ENCODE peak calls at places on chromosomes 2 and 18, in four cellular contexts. E is H1, N is K562, S is HepG2. T is an unnamed sample.

GRCh38 chr2:160932960-160933359 is 227.3 kb upstream of the TANK start:
- DNase-seq in N (no peak), E (no peak), S (peak), T (no peak)

GRCh38 chr2:30178618-30179404 is 32.0 kb downstream of the YPEL5 start:
- DNase-seq in E (no peak), S (no peak), N (peak), T (no peak)

GRCh38 chr2:223860809-223861738 is 23.7 kb upstream of the AP1S3 start:
- DNase-seq in E (no peak), S (peak), N (no peak), T (no peak)

GRCh38 chr2:56133441-56133840 is 50.3 kb upstream of the CCDC85A start:
- DNase-seq in N (no peak), S (no peak), E (no peak), T (no peak)

GRCh38 chr2:29228947-29229346 is 113.7 kb downstream of the CLIP4 start:
- DNase-seq in E (no peak), S (no peak), N (no peak), T (no peak)

GRCh38 chr18:77119851-77120491 is 12.6 kb downstream of the MBP start:
- DNase-seq in S (no peak), N (no peak), E (no peak), T (no peak)

GRCh38 chr2:234981197-234982095 is 29.6 kb downstream of the SH3BP4 start:
- DNase-seq in E (peak), S (peak), N (no peak), T (no peak)

GRCh38 chr18:1544016-1544415 is 639.3 kb downstream of the ADCYAP1 start:
- DNase-seq in S (no peak), E (no peak), N (no peak), T (no peak)

GRCh38 chr18:26547302-26548143 is 830 bp downstream of the KCTD1 start:
- DNase-seq in E (no peak), S (no peak), N (no peak), T (peak)

GRCh38 chr2:199223791-199224190 is 233.9 kb downstream of the SATB2 start:
- DNase-seq in E (no peak), N (no peak), S (peak), T (peak)

GRCh38 chr2:194815475-194815874 is 841.6 kb upstream of the SLC39A10 start:
- DNase-seq in S (no peak), E (no peak), N (no peak), T (no peak)

GRCh38 chr2:113116100-113116958 is 11.1 kb upstream of the IL1RN start:
- DNase-seq in S (no peak), N (no peak), E (no peak), T (peak)

GRCh38 chr2:236731767-236732580 is 162.3 kb downstream of the ACKR3 start:
- DNase-seq in S (no peak), N (no peak), E (no peak), T (no peak)

GRCh38 chr2:71779306-71779855 is 326.0 kb downstream of the DYSF start:
- DNase-seq in S (no peak), N (no peak), E (no peak), T (no peak)

GRCh38 chr18:22637787-22638186 is 220.1 kb upstream of the CTAGE1 start:
- DNase-seq in N (no peak), S (peak), E (no peak), T (no peak)

GRCh38 chr2:106129592-106129991 is 64.5 kb downstream of the UXS1 start:
- DNase-seq in S (no peak), E (no peak), N (no peak), T (no peak)

GRCh38 chr2:150465703-150466569 is 21.5 kb downstream of the RND3 start:
- DNase-seq in N (no peak), E (no peak), S (no peak), T (no peak)

GRCh38 chr2:33477473-33478468 is 1.3 kb downstream of the RASGRP3 start:
- DNase-seq in E (no peak), S (no peak), N (peak), T (no peak)

GRCh38 chr2:20596973-20597867 is 53.7 kb downstream of the HS1BP3 start:
- DNase-seq in S (peak), E (no peak), N (no peak), T (no peak)

GRCh38 chr18:63299837-63300787 is 19.5 kb downstream of the BCL2 start:
- DNase-seq in E (no peak), S (no peak), N (no peak), T (no peak)

GRCh38 chr18:2982452-2983172 is 30.3 kb downstream of the LPIN2 start:
- DNase-seq in E (no peak), N (no peak), S (peak), T (no peak)

GRCh38 chr18:35026407-35027061 is 14.7 kb upstream of the MAPRE2 start:
- DNase-seq in N (peak), S (no peak), E (no peak), T (no peak)

GRCh38 chr2:152561251-152561650 is 156.0 kb downstream of the PRPF40A start:
- DNase-seq in N (no peak), E (no peak), S (no peak), T (no peak)

GRCh38 chr2:42809131-42809875 is 16.9 kb upstream of the HAAO start:
- DNase-seq in E (no peak), N (no peak), S (no peak), T (no peak)

GRCh38 chr2:240989451-240990265 is 8.8 kb upstream of the SNED1 start:
- DNase-seq in S (peak), N (peak), E (no peak), T (no peak)

GRCh38 chr2:182824759-182825143 is 41.7 kb downstream of the FRZB start:
- DNase-seq in S (no peak), N (no peak), E (no peak), T (no peak)

GRCh38 chr2:236637691-236638569 is 68.3 kb downstream of the ACKR3 start:
- DNase-seq in S (no peak), E (no peak), N (no peak), T (no peak)

GRCh38 chr2:119706196-119706595 is 27.2 kb downstream of the TMEM177 start:
- DNase-seq in N (no peak), S (no peak), E (no peak), T (no peak)

GRCh38 chr2:156333274-156333950 is 891 bp upstream of the NR4A2 start:
- DNase-seq in N (peak), S (no peak), E (no peak), T (peak)

GRCh38 chr2:13114391-13114790 is 397.7 kb downstream of the TRIB2 start:
- DNase-seq in N (no peak), S (no peak), E (no peak), T (no peak)

GRCh38 chr2:7738596-7738995 is 821.4 kb downstream of the RNF144A start:
- DNase-seq in N (no peak), S (no peak), E (no peak), T (no peak)

GRCh38 chr2:216735661-216736060 is 40.3 kb upstream of the IGFBP5 start:
- DNase-seq in E (no peak), S (no peak), N (no peak), T (no peak)

GRCh38 chr2:180520206-180520605 is 460.2 kb upstream of the UBE2E3 start:
- DNase-seq in S (no peak), E (no peak), N (no peak), T (no peak)

GRCh38 chr2:101479328-101479727 is 4.4 kb upstream of the RFX8 start:
- DNase-seq in S (no peak), N (no peak), E (no peak), T (no peak)

DNA sequence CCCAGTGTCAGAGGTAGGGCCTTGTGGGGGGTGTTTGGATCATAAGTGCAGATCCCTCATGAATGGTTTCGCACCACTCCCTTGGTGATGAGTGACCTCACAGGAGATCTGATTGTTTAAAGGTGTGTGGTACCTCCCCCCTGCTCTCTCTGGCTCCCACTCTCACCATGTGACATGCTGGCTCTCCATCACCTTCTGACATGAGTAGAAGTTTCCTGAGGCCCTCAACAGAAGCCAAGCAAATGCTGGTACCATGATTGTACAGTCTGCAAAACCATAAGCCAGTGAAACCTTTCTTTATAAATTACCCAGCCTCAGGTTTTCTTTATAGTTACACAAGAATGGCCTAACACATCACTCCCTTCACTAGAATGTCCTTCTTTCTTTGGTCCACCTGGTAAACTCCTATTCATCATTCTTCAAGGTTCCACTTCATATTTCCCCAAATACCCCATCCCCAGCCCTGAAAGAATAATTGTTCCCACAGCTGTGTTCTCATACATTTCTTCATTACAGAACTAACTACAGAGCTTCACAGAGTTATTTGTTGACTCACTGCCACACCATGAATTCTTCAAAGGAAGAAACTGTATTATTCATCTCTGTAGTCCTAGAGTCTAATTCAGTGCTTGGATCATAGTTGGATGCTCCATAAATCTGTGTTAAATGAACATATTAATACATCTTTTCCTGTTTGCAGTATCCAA is 81.2 kb upstream of the STK17B start:
- DNase-seq in S (no peak), E (no peak), N (no peak), T (no peak)
- TF ChIP-seq GABPA in S (no peak), E (no peak), N (no peak), T (no peak)

GRCh38 chr2:228086561-228086960 is 94.9 kb downstream of the SPHKAP start:
- DNase-seq in S (no peak), E (no peak), N (no peak), T (no peak)
- H3K27ac ChIP-seq in S (no peak), E (no peak), N (no peak), T (no peak)

DNA sequence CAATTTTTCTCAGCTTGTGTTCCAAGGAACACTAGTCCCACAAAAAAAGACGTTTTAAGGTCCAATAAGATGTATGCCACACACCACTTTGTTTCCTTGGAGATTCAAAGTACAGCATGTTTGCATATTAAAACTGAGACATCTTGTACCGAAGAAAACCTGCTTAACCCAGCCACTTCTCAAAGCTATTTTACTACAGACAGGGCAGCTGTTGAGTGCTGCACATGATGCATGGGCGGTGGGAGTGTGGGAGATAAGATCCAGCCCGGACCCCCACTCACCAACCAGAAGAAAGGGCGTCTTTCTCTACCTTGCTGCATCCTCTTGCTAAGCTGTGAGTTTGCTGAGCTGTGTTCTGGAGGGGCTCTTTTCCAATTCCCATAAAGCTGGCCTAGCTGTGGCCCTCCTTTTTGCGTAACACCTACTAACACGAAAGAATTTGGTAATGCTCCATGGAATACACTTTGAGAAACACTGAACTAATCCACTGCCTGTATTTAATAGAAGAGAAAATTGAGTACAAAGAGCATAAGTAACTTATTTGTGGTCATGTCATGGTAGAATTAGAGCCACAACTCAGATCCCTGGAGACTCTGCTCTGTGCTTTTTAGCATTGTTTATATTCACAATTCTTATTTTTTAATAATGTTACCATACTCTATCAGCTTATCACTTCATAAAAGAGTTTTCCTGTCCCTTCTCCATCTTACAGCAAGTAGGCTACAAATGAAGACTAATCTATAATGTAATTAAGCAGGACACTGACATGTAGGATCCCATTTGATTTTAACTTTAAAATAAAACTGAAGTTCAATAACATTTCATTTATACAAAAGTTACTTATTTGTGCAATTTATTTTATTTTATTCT is 90.0 kb downstream of the PLEKHM3 start:
- DNase-seq in S (peak), E (no peak), N (no peak), T (no peak)
- TF ChIP-seq POLR2AphosphoS5 in S (no peak), E (no peak), N (no peak), T (no peak)

DNA sequence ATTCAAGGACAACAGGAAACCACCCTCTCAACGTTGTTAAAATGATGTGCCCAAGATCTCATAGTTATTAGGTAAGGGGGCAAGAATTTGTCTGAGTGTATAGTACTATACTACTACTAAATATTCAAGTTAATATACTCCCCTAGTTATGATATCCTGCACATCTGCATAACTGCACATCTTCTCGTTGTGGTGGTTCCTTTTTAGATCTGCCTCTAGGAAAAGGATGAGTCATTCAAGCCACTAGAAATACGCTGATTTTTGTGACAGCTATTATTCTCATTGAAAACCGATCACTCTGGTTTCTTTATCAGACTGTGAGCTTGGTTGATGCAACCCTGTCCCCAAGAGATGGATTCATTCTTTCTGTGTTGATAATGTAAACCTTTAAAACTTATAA is 1067.0 kb upstream of the FANCL start:
- DNase-seq in S (no peak), N (no peak), E (no peak), T (no peak)
- TF ChIP-seq GABPA in S (no peak), N (no peak), E (no peak), T (no peak)

DNA sequence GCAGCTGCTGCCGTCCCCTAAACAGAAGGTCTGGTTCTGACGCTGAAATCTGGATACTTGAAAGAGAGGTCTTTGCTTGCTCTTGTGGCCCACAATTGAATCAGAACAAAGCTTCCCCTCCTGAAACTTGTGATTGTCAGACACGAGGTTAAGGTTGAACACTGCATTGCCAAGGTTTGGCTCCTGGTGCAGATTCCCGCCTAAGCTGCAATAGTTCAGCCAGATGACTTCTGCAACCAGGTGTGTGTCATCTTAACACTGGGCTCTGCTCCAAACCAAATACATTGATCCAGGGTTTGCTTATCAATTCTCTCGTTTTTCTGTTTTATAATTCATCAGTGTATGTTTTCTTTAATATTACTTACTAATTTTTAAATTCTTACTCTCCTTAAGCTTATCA is 14.6 kb downstream of the GKN1 start:
- DNase-seq in N (no peak), E (no peak), S (no peak), T (no peak)
- H3K27ac ChIP-seq in N (no peak), E (no peak), S (no peak), T (no peak)

GRCh38 chr2:239579081-239579480 is 178.3 kb upstream of the HDAC4 start:
- DNase-seq in S (no peak), N (no peak), E (no peak), T (no peak)
- TF ChIP-seq POLR2AphosphoS5 in S (no peak), N (no peak), E (no peak), T (no peak)

DNA sequence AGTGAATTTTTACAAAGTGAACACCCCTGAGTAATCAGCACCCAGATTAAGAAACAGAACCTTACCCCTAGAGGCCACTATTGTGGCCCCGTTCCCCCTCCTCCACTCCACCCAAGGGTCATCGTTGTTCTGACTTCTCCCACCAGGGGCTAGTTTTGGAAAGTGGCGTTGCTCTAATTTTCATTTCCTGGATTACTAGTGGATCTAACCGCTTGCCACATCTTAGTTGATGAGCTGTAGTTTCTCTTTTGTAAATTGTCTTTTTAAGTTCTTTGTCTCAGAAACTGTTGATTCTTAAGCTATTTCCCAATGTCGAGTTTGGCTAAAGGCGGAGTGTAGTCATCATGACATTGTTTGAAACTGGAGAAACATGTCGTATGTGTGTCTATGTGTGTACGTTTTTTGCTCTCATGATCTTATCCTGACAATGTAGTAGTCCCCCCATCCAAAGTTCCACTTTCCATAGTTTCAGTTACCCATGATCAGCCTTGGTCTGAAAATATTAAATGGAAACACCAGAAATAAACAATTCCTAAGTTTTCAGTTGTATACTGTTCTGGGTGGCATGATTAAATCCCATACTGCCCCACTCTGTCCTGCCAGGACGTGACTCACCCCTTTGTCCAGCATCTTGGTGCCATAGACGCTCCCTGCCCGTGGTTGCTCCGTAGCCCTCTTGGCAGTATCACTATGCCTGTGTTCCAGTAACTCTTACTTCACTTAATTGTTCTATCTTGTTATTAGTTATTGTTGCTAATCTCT is 71.0 kb upstream of the SP3 start:
- DNase-seq in E (no peak), S (no peak), N (peak), T (no peak)
- TF ChIP-seq GABPA in E (no peak), S (no peak), N (no peak), T (no peak)

DNA sequence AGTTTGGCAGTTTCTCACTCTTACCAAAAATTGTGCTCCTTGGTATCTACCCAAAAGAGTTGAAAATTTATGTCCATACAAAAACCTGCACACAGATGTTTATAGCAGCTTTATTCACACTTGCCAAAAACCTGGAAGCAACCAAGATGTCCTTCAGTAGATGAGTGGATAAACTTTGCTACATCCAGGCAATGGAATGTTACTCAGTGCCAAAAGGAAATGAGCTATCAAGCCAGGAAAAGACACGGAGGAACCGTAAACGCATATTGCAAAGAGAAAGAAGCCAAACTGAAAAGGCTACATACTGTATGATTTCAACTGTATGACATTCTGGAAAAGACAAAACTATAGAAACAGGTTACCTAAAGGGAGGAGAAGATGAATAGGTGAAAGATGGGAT is 36.1 kb downstream of the TMEM163 start:
- DNase-seq in N (no peak), S (no peak), E (no peak), T (no peak)
- H3K27ac ChIP-seq in N (no peak), S (no peak), E (no peak), T (no peak)

T was measured in HL-60.